ENCODE peak calls at places on chromosomes 4 and X, in six cellular contexts. N is CD4-positive, CD25-positive, alpha-beta regulatory T cell; G is cardiac fibroblast; I is H7; Q is thyroid gland; B is aorta. W is an unnamed sample.

GRCh38 chr4:70603856-70604255 is 11.8 kb downstream of the AMBN start:
- DNase-seq in N (no peak), B (no peak), Q (no peak), G (peak), I (no peak), W (no peak)

GRCh38 chr4:167171928-167172327 is 62.4 kb downstream of the SPOCK3 start:
- DNase-seq in N (no peak), B (no peak), Q (no peak), G (no peak), I (no peak), W (no peak)

GRCh38 chr4:2800691-2801596 is 8.1 kb downstream of the SH3BP2 start:
- DNase-seq in Q (peak), I (peak), N (no peak), G (peak), B (peak), W (no peak)

GRCh38 chr4:89657931-89658700 is 178.8 kb downstream of the SNCA start:
- DNase-seq in N (no peak), G (peak), B (no peak), Q (no peak), I (no peak), W (peak)

GRCh38 chr4:80540785-80541469 is 205.4 kb downstream of the CFAP299 start:
- DNase-seq in G (no peak), Q (no peak), N (no peak), B (no peak), I (no peak), W (peak)

GRCh38 chr4:39529534-39529933 is 2.3 kb upstream of the UGDH start:
- DNase-seq in G (no peak), N (no peak), I (no peak), Q (no peak), B (no peak), W (no peak)

GRCh38 chr4:151325320-151326246 is at the start of gene SH3D19:
- DNase-seq in G (peak), Q (peak), I (peak), N (no peak), B (peak), W (no peak)

GRCh38 chr4:168569066-168569908 is 72.4 kb downstream of the PALLD start:
- DNase-seq in N (no peak), G (peak), Q (peak), I (no peak), B (no peak), W (no peak)

GRCh38 chr4:84691170-84691691 is 108.3 kb downstream of the CDS1 start:
- DNase-seq in I (no peak), G (peak), Q (no peak), B (no peak), N (no peak), W (no peak)

GRCh38 chr4:150216725-150217124 is 138.5 kb downstream of the DCLK2 start:
- DNase-seq in N (no peak), B (no peak), I (no peak), G (no peak), Q (no peak), W (no peak)

GRCh38 chr4:22616516-22616915 is 76.2 kb upstream of the GBA3 start:
- DNase-seq in N (no peak), B (no peak), I (no peak), Q (no peak), G (no peak), W (no peak)

DNA sequence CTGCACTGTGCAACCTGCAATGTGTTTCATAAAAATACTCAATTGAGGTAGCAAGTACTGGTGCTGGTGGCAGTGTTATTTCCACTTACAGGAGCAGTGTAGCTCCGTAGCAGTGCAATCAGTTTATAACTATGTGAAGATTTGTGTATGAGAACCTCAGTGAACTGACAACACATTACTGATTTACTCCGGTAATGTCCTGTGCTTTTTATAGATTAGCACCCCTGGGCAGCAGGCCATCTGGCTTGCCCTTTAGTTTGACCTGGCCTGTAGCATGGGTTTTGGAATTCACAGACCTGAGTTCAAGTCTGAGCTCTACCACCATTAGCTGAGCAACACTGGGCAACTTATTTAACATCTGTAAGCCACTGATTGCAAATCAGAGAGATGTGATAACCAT is 78.6 kb upstream of the GBA3 start:
- DNase-seq in Q (no peak), I (no peak), B (no peak), G (no peak), N (no peak), W (no peak)
- H3K4me3 ChIP-seq in Q (no peak), I (no peak), B (no peak), G (no peak), N (no peak), W (no peak)

DNA sequence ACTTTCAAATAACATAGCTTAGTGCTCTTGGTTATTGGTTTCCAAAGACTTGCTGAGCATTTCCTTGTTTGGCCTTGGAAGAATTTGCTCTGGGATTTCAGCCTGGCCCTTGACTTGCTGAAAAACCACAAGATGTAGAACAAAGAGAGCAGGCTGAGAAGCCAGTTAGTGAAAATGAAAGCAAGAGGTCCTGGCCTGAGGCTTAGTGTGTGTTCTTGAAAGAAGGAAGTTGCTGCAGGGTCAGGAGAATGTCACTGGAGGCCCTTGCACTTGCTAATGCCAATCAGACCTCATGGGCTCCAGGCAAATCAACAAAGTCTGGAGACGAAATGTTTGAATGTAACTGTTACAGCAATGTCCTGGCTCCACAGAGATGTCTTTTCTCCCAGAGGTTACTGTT is 79.4 kb downstream of the SYNPO2 start:
- DNase-seq in B (peak), G (peak), I (peak), N (no peak), Q (peak), W (no peak)
- H3K4me3 ChIP-seq in B (no peak), G (no peak), I (no peak), N (no peak), Q (no peak), W (no peak)

GRCh38 chrX:72081605-72082320 is 50.0 kb downstream of the RTL5 start:
- DNase-seq in N (no peak), G (no peak), Q (no peak), I (no peak), B (no peak), W (no peak)

GRCh38 chrX:72078411-72078810 is 53.3 kb downstream of the RTL5 start:
- DNase-seq in N (no peak), Q (peak), I (no peak), B (no peak), G (no peak), W (no peak)

GRCh38 chrX:72079607-72080006 is 52.1 kb downstream of the RTL5 start:
- DNase-seq in I (no peak), N (no peak), Q (no peak), G (peak), B (no peak), W (no peak)

GRCh38 chrX:72080800-72081199 is 50.9 kb downstream of the RTL5 start:
- DNase-seq in I (no peak), G (no peak), B (no peak), N (no peak), Q (no peak), W (no peak)

GRCh38 chrX:72080150-72080549 is 51.6 kb downstream of the RTL5 start:
- DNase-seq in B (no peak), Q (no peak), N (no peak), I (no peak), G (no peak), W (no peak)
- H3K4me3 ChIP-seq in B (no peak), Q (no peak), N (no peak), I (no peak), G (no peak), W (no peak)

GRCh38 chrX:38806054-38806389 is 4.8 kb downstream of the MID1IP1 start:
- DNase-seq in B (no peak), I (no peak), Q (peak), G (no peak), N (no peak), W (no peak)
- H3K4me3 ChIP-seq in B (no peak), I (peak), Q (no peak), G (peak), N (peak), W (peak)

DNA sequence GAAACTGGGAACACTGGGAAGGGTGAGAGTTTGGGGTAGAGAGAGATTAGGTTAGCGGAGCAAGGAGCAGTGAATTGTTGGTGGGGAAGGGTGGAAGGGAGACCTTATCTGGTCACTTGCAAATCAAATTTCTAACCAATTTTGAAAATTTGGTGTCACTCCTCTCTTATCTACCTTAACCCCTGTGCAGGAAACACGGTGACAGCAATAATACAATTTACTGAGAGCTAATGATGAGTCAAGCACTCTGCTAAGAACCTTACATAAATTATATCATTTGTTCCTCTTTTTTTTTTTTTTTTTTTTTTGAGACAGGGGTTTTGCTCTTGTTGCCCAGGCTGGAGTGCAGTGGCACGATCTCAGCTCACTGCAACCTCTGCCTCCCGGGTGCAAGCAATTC is 116.4 kb downstream of the C4orf51 start:
- DNase-seq in Q (no peak), I (no peak), G (no peak), N (no peak), B (no peak), W (no peak)
- H3K4me3 ChIP-seq in Q (no peak), I (no peak), G (no peak), N (no peak), B (no peak), W (no peak)

GRCh38 chr4:25633541-25633940 is 22.1 kb upstream of the SLC34A2 start:
- DNase-seq in G (no peak), I (no peak), B (no peak), N (no peak), Q (no peak), W (no peak)

GRCh38 chr4:25632135-25632534 is 23.5 kb upstream of the SLC34A2 start:
- DNase-seq in Q (no peak), G (no peak), I (no peak), N (no peak), B (no peak), W (no peak)

GRCh38 chr4:25638221-25638601 is 17.4 kb upstream of the SLC34A2 start:
- DNase-seq in N (no peak), B (no peak), Q (no peak), I (no peak), G (no peak), W (no peak)

GRCh38 chr4:25637581-25638220 is 17.9 kb upstream of the SLC34A2 start:
- DNase-seq in N (no peak), B (no peak), I (no peak), Q (peak), G (no peak), W (no peak)

GRCh38 chr4:25635501-25635900 is 20.1 kb upstream of the SLC34A2 start:
- DNase-seq in I (no peak), Q (no peak), B (no peak), N (no peak), G (no peak), W (no peak)
- H3K4me3 ChIP-seq in I (no peak), Q (no peak), B (no peak), N (no peak), G (no peak), W (no peak)

GRCh38 chrX:1656379-1656778 is 41.5 kb downstream of the ASMT start:
- DNase-seq in B (no peak), G (no peak), I (no peak), Q (no peak), N (no peak), W (no peak)

GRCh38 chrX:1661048-1661921 is 46.4 kb downstream of the ASMT start:
- DNase-seq in B (peak), I (peak), N (peak), G (no peak), Q (no peak), W (peak)

GRCh38 chrX:1658083-1658463 is 43.2 kb downstream of the ASMT start:
- DNase-seq in Q (no peak), G (no peak), I (no peak), N (no peak), B (no peak), W (no peak)

GRCh38 chrX:1659664-1660461 is 45.0 kb downstream of the ASMT start:
- DNase-seq in Q (no peak), I (no peak), N (no peak), B (no peak), G (no peak), W (no peak)

DNA sequence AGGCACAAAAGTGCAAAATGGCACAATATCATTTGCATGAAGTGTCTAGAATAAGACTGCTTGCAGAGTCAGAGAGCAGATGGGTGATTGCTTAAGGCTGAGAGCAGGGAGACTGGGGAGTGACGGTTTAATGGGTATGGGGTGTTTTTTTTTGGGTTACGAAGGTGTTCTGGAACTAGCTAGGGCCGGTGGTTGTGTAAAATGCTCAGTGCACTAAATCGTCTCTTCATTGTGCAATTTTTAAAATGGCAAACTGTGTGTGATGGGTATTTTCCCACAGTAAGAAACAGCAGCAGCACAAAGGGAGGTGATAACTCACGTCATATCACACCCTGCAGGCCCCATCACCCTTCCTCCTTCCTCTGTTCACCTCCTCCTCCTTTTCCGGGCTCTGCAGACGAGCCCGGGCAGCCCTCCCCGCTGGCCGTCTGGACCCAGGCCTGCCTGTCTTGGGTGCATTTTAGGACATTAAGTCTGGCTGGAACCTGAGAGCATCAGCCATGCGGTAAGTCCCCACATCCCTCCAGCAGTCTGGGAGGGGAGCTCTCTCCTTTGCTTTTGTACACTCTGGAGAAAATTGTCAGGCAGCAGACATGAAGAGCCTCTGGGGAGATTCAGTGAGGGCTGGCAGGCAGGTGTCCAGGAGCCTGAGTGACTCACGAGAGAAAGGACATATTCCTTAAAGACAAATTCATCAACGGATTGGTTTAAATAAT is 42.7 kb downstream of the ASMT start:
- DNase-seq in Q (no peak), G (peak), N (peak), I (no peak), B (no peak), W (no peak)
- H3K4me3 ChIP-seq in Q (no peak), G (no peak), N (peak), I (no peak), B (no peak), W (peak)

GRCh38 chr4:1478766-1479355 is 72.6 kb upstream of the NKX1-1 start:
- DNase-seq in I (peak), G (no peak), Q (no peak), N (no peak), B (no peak), W (no peak)
- H3K4me3 ChIP-seq in I (no peak), G (no peak), Q (no peak), N (no peak), B (no peak), W (no peak)

W was measured in Jurkat, Clone E6-1.